ENCODE peak calls at places on chromosomes 3 and 15, in ten cellular contexts. One of them, this sample, is unnamed.

GRCh38 chr15:67085237-67085817 is 19.9 kb downstream of the SMAD3 start:
- DNase-seq in SK-N-SH: no peak
- DNase-seq in A549: no peak
- DNase-seq in GM12865: peak
- DNase-seq in K562: no peak
- DNase-seq in astrocyte: no peak
- DNase-seq in uterus: no peak
- DNase-seq in GM06990: peak
- DNase-seq in body of pancreas: no peak
- DNase-seq in A673: no peak
- DNase-seq in this sample: no peak

GRCh38 chr3:146163584-146163983 is 2.6 kb upstream of the PLOD2 start:
- DNase-seq in SK-N-SH: no peak
- DNase-seq in A549: peak
- DNase-seq in GM12865: no peak
- DNase-seq in K562: no peak
- DNase-seq in astrocyte: peak
- DNase-seq in uterus: no peak
- DNase-seq in GM06990: no peak
- DNase-seq in body of pancreas: no peak
- DNase-seq in A673: peak
- DNase-seq in this sample: peak

GRCh38 chr15:72338617-72339321 is 18.8 kb upstream of the CELF6 start:
- DNase-seq in SK-N-SH: no peak
- DNase-seq in A549: peak
- DNase-seq in GM12865: no peak
- DNase-seq in K562: no peak
- DNase-seq in astrocyte: peak
- DNase-seq in uterus: no peak
- DNase-seq in GM06990: no peak
- DNase-seq in body of pancreas: no peak
- DNase-seq in A673: no peak
- DNase-seq in this sample: peak

GRCh38 chr3:122858373-122858772 is 63.5 kb downstream of the SLC49A4 start:
- DNase-seq in SK-N-SH: peak
- DNase-seq in A549: peak
- DNase-seq in GM12865: peak
- DNase-seq in K562: no peak
- DNase-seq in astrocyte: no peak
- DNase-seq in uterus: no peak
- DNase-seq in GM06990: no peak
- DNase-seq in body of pancreas: no peak
- DNase-seq in A673: peak
- DNase-seq in this sample: peak

GRCh38 chr3:32640939-32641725 is 43.9 kb upstream of the CNOT10 start:
- DNase-seq in SK-N-SH: no peak
- DNase-seq in A549: no peak
- DNase-seq in GM12865: no peak
- DNase-seq in K562: no peak
- DNase-seq in astrocyte: no peak
- DNase-seq in uterus: no peak
- DNase-seq in GM06990: no peak
- DNase-seq in body of pancreas: peak
- DNase-seq in A673: no peak
- DNase-seq in this sample: peak

GRCh38 chr3:69739204-69740102 is at the start of gene MITF:
- DNase-seq in SK-N-SH: peak
- DNase-seq in A549: peak
- DNase-seq in GM12865: peak
- DNase-seq in K562: peak
- DNase-seq in astrocyte: peak
- DNase-seq in uterus: peak
- DNase-seq in GM06990: peak
- DNase-seq in body of pancreas: peak
- DNase-seq in A673: peak
- DNase-seq in this sample: peak

GRCh38 chr3:6204891-6205290 is 656.0 kb upstream of the GRM7 start:
- DNase-seq in SK-N-SH: no peak
- DNase-seq in A549: no peak
- DNase-seq in GM12865: peak
- DNase-seq in K562: peak
- DNase-seq in astrocyte: no peak
- DNase-seq in uterus: no peak
- DNase-seq in GM06990: no peak
- DNase-seq in body of pancreas: no peak
- DNase-seq in A673: no peak
- DNase-seq in this sample: no peak

GRCh38 chr3:158152186-158152585 is 42.3 kb downstream of the RSRC1 start:
- DNase-seq in SK-N-SH: no peak
- DNase-seq in A549: no peak
- DNase-seq in GM12865: peak
- DNase-seq in K562: no peak
- DNase-seq in astrocyte: peak
- DNase-seq in uterus: no peak
- DNase-seq in GM06990: no peak
- DNase-seq in body of pancreas: no peak
- DNase-seq in A673: no peak
- DNase-seq in this sample: peak

DNA sequence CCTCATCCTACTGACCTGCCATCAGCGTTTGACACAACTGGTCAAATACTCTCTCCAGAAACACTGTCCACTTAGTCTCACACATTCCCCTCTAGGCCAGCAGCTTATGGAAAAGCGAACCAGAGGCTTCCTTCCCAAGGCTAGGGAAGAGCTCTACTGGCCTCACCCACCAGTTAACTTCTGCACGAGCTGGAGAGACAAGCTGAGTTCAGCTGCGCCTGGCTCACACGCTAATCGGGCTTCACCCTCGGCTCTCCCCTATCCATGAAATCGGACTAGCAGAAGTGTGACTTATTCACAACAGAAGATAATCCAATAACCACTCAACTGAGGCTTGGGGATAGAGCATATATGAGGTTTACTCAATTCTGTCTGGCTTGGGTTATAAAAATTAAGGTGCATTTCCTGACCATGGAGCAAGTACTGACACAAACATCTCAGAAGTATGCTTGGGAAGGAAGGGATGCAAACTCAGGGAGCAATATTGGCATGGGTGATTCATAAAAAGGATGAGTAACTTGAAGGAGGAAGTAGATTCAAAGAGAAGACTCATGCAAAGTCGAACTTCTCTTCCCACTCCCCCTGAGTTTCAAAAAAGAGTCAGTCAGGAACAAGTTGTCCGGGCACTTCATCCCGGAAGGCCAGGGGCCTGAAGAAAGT is 73.1 kb downstream of the XXYLT1 start:
- DNase-seq in SK-N-SH: no peak
- DNase-seq in A549: peak
- DNase-seq in GM12865: no peak
- DNase-seq in K562: peak
- DNase-seq in astrocyte: peak
- DNase-seq in uterus: peak
- DNase-seq in GM06990: no peak
- DNase-seq in body of pancreas: no peak
- DNase-seq in A673: peak
- DNase-seq in this sample: peak
- H3K4me3 ChIP-seq in SK-N-SH: no peak
- H3K4me3 ChIP-seq in A549: no peak
- H3K4me3 ChIP-seq in GM12865: no peak
- H3K4me3 ChIP-seq in K562: no peak
- H3K4me3 ChIP-seq in astrocyte: no peak
- H3K4me3 ChIP-seq in uterus: no peak
- H3K4me3 ChIP-seq in GM06990: no peak
- H3K4me3 ChIP-seq in body of pancreas: no peak
- H3K4me3 ChIP-seq in A673: no peak
- H3K4me3 ChIP-seq in this sample: no peak

GRCh38 chr15:81334768-81335447 is 11.0 kb upstream of the STARD5 start:
- DNase-seq in SK-N-SH: no peak
- DNase-seq in A549: no peak
- DNase-seq in GM12865: no peak
- DNase-seq in K562: no peak
- DNase-seq in astrocyte: peak
- DNase-seq in uterus: no peak
- DNase-seq in GM06990: no peak
- DNase-seq in body of pancreas: no peak
- DNase-seq in A673: no peak
- DNase-seq in this sample: no peak

GRCh38 chr15:81337713-81338157 is 13.8 kb upstream of the STARD5 start:
- DNase-seq in SK-N-SH: no peak
- DNase-seq in A549: no peak
- DNase-seq in GM12865: no peak
- DNase-seq in K562: no peak
- DNase-seq in astrocyte: peak
- DNase-seq in uterus: peak
- DNase-seq in GM06990: no peak
- DNase-seq in body of pancreas: no peak
- DNase-seq in A673: no peak
- DNase-seq in this sample: peak

GRCh38 chr15:81337241-81337640 is 13.3 kb upstream of the STARD5 start:
- DNase-seq in SK-N-SH: no peak
- DNase-seq in A549: no peak
- DNase-seq in GM12865: no peak
- DNase-seq in K562: no peak
- DNase-seq in astrocyte: no peak
- DNase-seq in uterus: no peak
- DNase-seq in GM06990: no peak
- DNase-seq in body of pancreas: no peak
- DNase-seq in A673: no peak
- DNase-seq in this sample: no peak

GRCh38 chr15:81335631-81336030 is 11.7 kb upstream of the STARD5 start:
- DNase-seq in SK-N-SH: no peak
- DNase-seq in A549: no peak
- DNase-seq in GM12865: no peak
- DNase-seq in K562: no peak
- DNase-seq in astrocyte: no peak
- DNase-seq in uterus: no peak
- DNase-seq in GM06990: no peak
- DNase-seq in body of pancreas: no peak
- DNase-seq in A673: no peak
- DNase-seq in this sample: no peak

GRCh38 chr15:81336568-81336967 is 12.6 kb upstream of the STARD5 start:
- DNase-seq in SK-N-SH: no peak
- DNase-seq in A549: peak
- DNase-seq in GM12865: peak
- DNase-seq in K562: peak
- DNase-seq in astrocyte: peak
- DNase-seq in uterus: no peak
- DNase-seq in GM06990: no peak
- DNase-seq in body of pancreas: no peak
- DNase-seq in A673: peak
- DNase-seq in this sample: peak
- TF ChIP-seq CTCF in SK-N-SH: peak
- TF ChIP-seq CTCF in A549: peak
- TF ChIP-seq CTCF in GM12865: peak
- TF ChIP-seq CTCF in K562: peak
- TF ChIP-seq CTCF in astrocyte: peak
- TF ChIP-seq CTCF in uterus: no peak
- TF ChIP-seq CTCF in GM06990: peak
- TF ChIP-seq CTCF in body of pancreas: no peak
- TF ChIP-seq CTCF in A673: peak
- TF ChIP-seq CTCF in this sample: peak

DNA sequence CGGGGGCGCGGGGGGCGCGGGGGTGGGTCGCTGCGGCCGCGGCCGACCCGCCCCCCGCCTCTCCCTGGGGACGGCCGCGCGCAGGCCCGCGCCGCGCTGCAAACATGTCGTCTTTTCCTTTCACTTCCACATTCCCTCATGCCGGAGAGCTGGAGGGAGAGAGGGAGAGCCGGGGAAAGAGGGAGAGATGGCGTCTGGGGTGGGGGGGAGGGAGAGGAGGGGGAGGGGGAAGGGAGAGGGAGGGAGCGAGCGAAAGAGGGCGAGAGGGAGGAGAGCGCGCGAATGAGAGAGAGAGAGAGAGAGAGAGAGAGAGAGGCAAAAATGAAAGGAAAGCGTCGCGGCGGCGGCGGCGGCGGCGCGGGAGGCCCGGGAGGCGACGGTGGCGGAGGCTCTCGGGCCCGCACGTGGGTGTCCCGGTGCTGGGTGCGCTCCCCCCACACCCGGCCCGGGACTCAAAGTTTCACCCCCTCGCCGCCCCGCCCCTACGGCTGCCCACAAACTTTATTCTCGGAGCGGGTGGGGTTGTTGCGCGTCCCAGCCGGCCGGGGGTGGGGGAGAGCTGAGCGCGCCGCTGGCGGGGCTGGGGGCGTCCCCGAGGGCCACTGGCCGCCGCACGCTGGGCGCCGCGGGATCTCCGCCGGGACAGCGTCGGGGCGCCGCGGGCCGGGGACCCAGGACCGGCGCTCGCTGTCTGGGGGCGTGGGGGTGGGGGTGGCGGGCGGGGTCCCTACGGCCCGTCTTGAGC is 731 bp downstream of the ZNF710 start:
- DNase-seq in SK-N-SH: peak
- DNase-seq in A549: peak
- DNase-seq in GM12865: peak
- DNase-seq in K562: peak
- DNase-seq in astrocyte: peak
- DNase-seq in uterus: peak
- DNase-seq in GM06990: peak
- DNase-seq in body of pancreas: peak
- DNase-seq in A673: peak
- DNase-seq in this sample: peak
- H3K4me3 ChIP-seq in SK-N-SH: peak
- H3K4me3 ChIP-seq in A549: peak
- H3K4me3 ChIP-seq in GM12865: peak
- H3K4me3 ChIP-seq in K562: peak
- H3K4me3 ChIP-seq in astrocyte: peak
- H3K4me3 ChIP-seq in uterus: peak
- H3K4me3 ChIP-seq in GM06990: peak
- H3K4me3 ChIP-seq in body of pancreas: peak
- H3K4me3 ChIP-seq in A673: peak
- H3K4me3 ChIP-seq in this sample: peak

GRCh38 chr15:45829336-45830153 is 194.7 kb downstream of the SQOR start:
- DNase-seq in SK-N-SH: peak
- DNase-seq in A549: no peak
- DNase-seq in GM12865: no peak
- DNase-seq in K562: no peak
- DNase-seq in astrocyte: no peak
- DNase-seq in uterus: no peak
- DNase-seq in GM06990: no peak
- DNase-seq in body of pancreas: peak
- DNase-seq in A673: no peak
- DNase-seq in this sample: no peak

GRCh38 chr15:45831787-45832186 is 197.0 kb downstream of the SQOR start:
- DNase-seq in SK-N-SH: no peak
- DNase-seq in A549: no peak
- DNase-seq in GM12865: no peak
- DNase-seq in K562: no peak
- DNase-seq in astrocyte: no peak
- DNase-seq in uterus: no peak
- DNase-seq in GM06990: no peak
- DNase-seq in body of pancreas: no peak
- DNase-seq in A673: no peak
- DNase-seq in this sample: no peak

GRCh38 chr15:45821390-45821789 is 186.6 kb downstream of the SQOR start:
- DNase-seq in SK-N-SH: no peak
- DNase-seq in A549: no peak
- DNase-seq in GM12865: no peak
- DNase-seq in K562: no peak
- DNase-seq in astrocyte: no peak
- DNase-seq in uterus: no peak
- DNase-seq in GM06990: no peak
- DNase-seq in body of pancreas: no peak
- DNase-seq in A673: no peak
- DNase-seq in this sample: no peak

DNA sequence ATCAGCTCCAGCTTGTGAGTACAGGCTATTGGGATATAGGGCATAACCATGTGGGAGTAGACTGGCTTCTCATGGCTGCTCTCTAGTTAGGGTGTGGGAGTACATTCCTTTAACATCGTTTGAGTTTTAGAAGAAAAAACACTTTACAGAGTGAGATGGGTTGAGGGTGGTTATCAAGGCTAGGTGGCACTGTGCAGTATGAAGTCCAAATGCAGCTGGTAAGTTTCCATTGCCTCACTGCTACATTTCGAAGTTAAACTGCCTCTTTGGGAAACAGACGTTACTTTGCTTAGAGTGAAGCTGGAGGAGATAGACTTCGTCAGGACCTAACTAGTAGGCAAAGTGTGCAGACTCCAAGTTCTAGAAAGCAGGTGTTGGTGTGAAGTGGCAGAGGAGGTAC is 192.4 kb downstream of the SQOR start:
- DNase-seq in SK-N-SH: no peak
- DNase-seq in A549: no peak
- DNase-seq in GM12865: no peak
- DNase-seq in K562: no peak
- DNase-seq in astrocyte: no peak
- DNase-seq in uterus: no peak
- DNase-seq in GM06990: no peak
- DNase-seq in body of pancreas: peak
- DNase-seq in A673: no peak
- DNase-seq in this sample: no peak
- TF ChIP-seq CTCF in SK-N-SH: no peak
- TF ChIP-seq CTCF in A549: no peak
- TF ChIP-seq CTCF in GM12865: no peak
- TF ChIP-seq CTCF in K562: no peak
- TF ChIP-seq CTCF in astrocyte: no peak
- TF ChIP-seq CTCF in uterus: no peak
- TF ChIP-seq CTCF in GM06990: no peak
- TF ChIP-seq CTCF in body of pancreas: no peak
- TF ChIP-seq CTCF in A673: no peak
- TF ChIP-seq CTCF in this sample: no peak

This sample was measured in cardiac fibroblast.